ENCODE peak calls at places on chromosomes 3 and 15, in five cellular contexts. G is upper lobe of left lung, P is HepG2, U is K562, C is GM12878. B is an unnamed sample.

GRCh38 chr15:43251185-43251862 is 15.4 kb downstream of the TGM5 start:
- ATAC-seq in G (no peak), P (no peak), U (no peak), C (no peak), B (no peak)

GRCh38 chr15:69623521-69624513 is 171.2 kb downstream of the RPLP1 start:
- ATAC-seq in G (no peak), P (no peak), U (no peak), C (no peak), B (no peak)

GRCh38 chr3:107679911-107680310 is 157.1 kb downstream of the BBX start:
- ATAC-seq in G (no peak), P (no peak), U (no peak), C (no peak), B (no peak)

GRCh38 chr3:48120223-48120622 is 68.0 kb downstream of the CDC25A start:
- ATAC-seq in G (no peak), P (no peak), U (peak; percentile 26), C (no peak), B (no peak)

GRCh38 chr15:74787251-74788041 is 5.6 kb downstream of the CSK start:
- ATAC-seq in G (peak; percentile 82), P (peak; percentile 64), U (peak; percentile 83), C (peak; percentile 58), B (peak; percentile 57)

GRCh38 chr3:8619548-8619947 is 25.1 kb downstream of the SSUH2 start:
- ATAC-seq in G (no peak), P (no peak), U (no peak), C (no peak), B (no peak)

GRCh38 chr15:95446854-95447253 is 883.6 kb upstream of the NR2F2 start:
- ATAC-seq in G (no peak), P (no peak), U (no peak), C (peak; percentile 96), B (no peak)

GRCh38 chr3:11386413-11387155 is 114.4 kb downstream of the ATG7 start:
- ATAC-seq in G (no peak), P (no peak), U (no peak), C (no peak), B (no peak)

GRCh38 chr3:18611991-18612390 is 186.9 kb upstream of the SATB1 start:
- ATAC-seq in G (no peak), P (no peak), U (no peak), C (no peak), B (no peak)

GRCh38 chr3:29525254-29525881 is 244.5 kb downstream of the RBMS3 start:
- ATAC-seq in G (peak; percentile 80), P (no peak), U (no peak), C (peak; percentile 59), B (peak; percentile 92)

GRCh38 chr15:101232677-101233076 is 19.2 kb downstream of the CHSY1 start:
- ATAC-seq in G (no peak), P (no peak), U (no peak), C (no peak), B (no peak)

GRCh38 chr15:99613887-99614642 is 48.3 kb downstream of the MEF2A start:
- ATAC-seq in G (peak; percentile 79), P (peak; percentile 63), U (no peak), C (peak; percentile 69), B (peak; percentile 54)

GRCh38 chr15:25909325-25909724 is 46.2 kb upstream of the ATP10A start:
- ATAC-seq in G (no peak), P (no peak), U (no peak), C (no peak), B (no peak)

GRCh38 chr15:32834156-32834555 is 116.4 kb downstream of the GREM1 start:
- ATAC-seq in G (no peak), P (no peak), U (no peak), C (peak; percentile 94), B (no peak)

GRCh38 chr3:3191675-3192480 is 12.4 kb upstream of the CRBN start:
- ATAC-seq in G (no peak), P (no peak), U (peak; percentile 82), C (no peak), B (no peak)

GRCh38 chr15:82810863-82811421 is 1.5 kb downstream of the WHAMM start:
- ATAC-seq in G (no peak), P (no peak), U (no peak), C (peak; percentile 10), B (no peak)

GRCh38 chr3:53845881-53846133 is 412 bp downstream of the CHDH start:
- ATAC-seq in G (no peak), P (no peak), U (no peak), C (no peak), B (peak; percentile 35)

DNA sequence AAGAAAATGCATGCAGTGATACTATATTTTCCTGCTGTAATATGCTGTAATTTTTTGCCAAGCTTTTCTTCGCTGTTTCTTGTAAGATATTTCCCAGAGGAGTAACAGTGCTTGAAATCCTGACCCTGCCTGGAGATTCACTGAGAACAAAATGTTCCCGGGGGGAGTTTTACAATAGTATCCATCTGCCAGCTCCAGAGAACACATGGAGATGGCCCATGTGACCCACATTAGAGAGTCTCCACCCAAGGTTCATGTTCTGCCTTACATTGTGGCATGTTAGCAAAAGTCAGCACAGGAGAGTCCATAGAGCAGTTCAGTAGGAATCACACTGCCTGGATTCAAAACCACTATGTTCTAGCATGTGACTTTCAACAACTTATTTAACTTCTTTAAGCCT is 42.4 kb downstream of the TRIM42 start:
- ATAC-seq in G (peak; percentile 59), P (peak; percentile 87), U (no peak), C (no peak), B (peak; percentile 86)
- TF ChIP-seq EP300 in G (no peak), P (no peak), U (no peak), C (no peak), B (no peak)

DNA sequence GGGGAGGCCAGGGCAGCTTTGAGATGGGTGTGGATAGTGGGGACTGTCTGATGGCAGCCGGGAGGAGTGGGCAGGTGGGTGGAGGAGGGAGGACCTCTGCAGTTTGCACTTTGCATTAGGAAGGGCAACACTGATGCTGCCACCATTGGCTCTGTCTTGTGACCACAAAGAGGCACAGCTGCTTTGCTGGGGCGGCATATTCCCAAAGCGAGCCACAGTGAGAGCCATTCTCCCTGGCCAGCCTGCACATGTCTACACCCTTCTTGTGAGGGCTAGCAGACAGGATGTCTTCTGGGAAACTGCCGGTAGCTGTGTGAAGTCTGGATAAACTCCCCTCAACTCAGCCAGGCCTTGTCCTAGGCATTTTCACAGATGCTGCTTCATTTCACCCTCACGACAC is 38.3 kb downstream of the CCNB2 start:
- ATAC-seq in G (no peak), P (no peak), U (no peak), C (no peak), B (no peak)
- TF ChIP-seq POLR2AphosphoS5 in G (no peak), P (no peak), U (no peak), C (no peak), B (no peak)

DNA sequence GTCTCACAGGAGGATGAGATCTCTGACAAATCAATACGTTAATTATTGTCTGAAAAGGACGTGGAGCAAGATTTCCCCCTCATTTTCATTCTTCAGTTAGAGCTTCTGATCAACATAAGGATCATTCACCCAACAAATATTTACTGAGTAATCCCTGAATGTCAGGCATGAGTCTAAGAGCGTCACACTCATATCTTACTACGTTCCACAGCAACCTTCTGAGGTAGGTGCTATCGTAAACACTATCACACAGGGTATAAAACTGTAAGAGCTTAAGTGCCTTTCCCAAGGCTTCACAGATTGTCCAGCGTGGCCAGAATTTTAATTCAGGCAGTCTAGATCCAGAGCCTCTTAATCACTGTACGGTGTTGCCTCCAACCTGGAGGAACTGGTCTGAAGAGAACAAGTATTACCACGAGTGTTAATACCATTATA is 10.6 kb upstream of the TM4SF1 start:
- ATAC-seq in G (no peak), P (no peak), U (no peak), C (no peak), B (no peak)
- TF ChIP-seq EP300 in G (no peak), P (no peak), U (no peak), C (no peak), B (no peak)

DNA sequence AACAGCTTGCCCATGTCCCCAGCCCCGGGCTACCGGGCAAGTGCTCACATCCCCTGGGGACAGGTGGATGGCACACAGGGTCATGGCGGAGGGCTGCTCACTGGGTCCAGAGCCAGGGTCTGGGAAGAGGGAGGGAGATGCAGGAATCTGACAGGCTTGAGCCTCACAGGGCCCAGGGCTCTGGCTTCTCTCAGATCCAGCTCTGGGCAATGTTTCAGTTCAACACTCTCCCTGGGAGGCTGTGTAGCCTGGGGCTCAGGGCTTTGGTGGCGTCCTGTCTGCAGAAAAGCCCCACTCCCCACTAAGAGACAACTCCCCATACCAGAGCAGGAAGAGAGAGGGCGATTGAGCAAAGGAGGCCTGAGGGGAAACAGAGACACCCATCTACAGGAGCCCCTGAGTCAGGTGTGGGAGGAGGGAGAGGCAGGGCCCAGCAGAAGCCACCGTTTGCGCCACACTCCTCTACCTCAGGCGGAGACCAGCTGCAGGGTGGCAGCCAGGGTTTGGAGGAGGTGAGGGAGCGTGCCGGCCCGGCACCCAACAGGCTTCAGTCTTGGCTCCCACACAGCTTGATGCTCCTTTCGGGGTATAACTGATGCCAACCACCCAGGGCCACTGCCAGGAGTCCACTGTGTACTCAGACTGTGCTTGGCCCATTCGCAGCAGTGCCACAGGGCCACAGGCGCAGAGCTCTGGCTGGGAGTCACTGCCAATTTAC is 16.8 kb upstream of the SRP14 start:
- ATAC-seq in G (peak; percentile 3), P (no peak), U (no peak), C (no peak), B (no peak)
- TF ChIP-seq POLR2AphosphoS5 in G (no peak), P (no peak), U (no peak), C (no peak), B (no peak)

GRCh38 chr3:64684715-64685261 is 3.0 kb downstream of the ADAMTS9 start:
- ATAC-seq in G (peak; percentile 25), P (no peak), U (no peak), C (no peak), B (peak; percentile 26)

GRCh38 chr3:64686446-64686908 is 1.3 kb downstream of the ADAMTS9 start:
- ATAC-seq in G (peak; percentile 58), P (peak; percentile 70), U (no peak), C (no peak), B (peak; percentile 1)

GRCh38 chr3:64687381-64687780 is 419 bp downstream of the ADAMTS9 start:
- ATAC-seq in G (peak; percentile 9), P (peak; percentile 9), U (no peak), C (no peak), B (no peak)

GRCh38 chr3:64685800-64686445 is 1.9 kb downstream of the ADAMTS9 start:
- ATAC-seq in G (peak; percentile 87), P (peak; percentile 83), U (peak; percentile 82), C (no peak), B (peak; percentile 91)

DNA sequence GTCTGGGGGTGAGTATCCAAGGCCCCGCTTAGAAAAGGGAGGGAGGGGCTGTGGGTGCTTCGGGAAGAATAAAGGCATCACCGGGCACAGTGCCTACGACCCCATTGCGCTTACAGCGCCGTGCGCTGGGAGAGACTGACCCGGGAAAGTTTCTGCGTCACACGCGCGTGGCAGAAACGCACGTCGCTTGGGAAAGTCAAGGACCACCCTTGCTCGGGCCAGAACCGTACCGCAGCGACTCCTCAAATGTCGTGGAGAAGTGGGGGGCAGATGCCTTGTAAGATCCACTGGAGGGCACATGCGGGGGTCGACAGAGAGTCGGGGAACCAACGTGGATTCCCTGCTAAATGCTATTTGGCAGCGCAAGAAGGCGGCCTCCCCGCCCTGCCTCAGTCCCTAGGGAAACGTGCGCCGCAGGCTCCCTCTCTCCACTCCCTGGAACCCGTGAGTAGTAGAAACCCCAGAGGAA is 2.4 kb downstream of the ADAMTS9 start:
- ATAC-seq in G (peak; percentile 2), P (no peak), U (no peak), C (no peak), B (peak; percentile 50)
- TF ChIP-seq EP300 in G (no peak), P (no peak), U (no peak), C (no peak), B (no peak)

GRCh38 chr3:129276385-129276784 is 2.3 kb upstream of the HMCES start:
- ATAC-seq in G (no peak), P (no peak), U (no peak), C (peak; percentile 80), B (no peak)
- TF ChIP-seq POLR2AphosphoS5 in G (no peak), P (no peak), U (no peak), C (no peak), B (no peak)